ENCODE peak calls at places on chromosomes 11 and 22, in six cellular contexts. N, P, B, X, E and A are unnamed samples.

GRCh38 chr11:13335319-13335718 is 57.7 kb downstream of the BMAL1 start:
- DNase-seq in N (peak), X (peak), E (peak), P (peak), B (peak), A (peak)

GRCh38 chr11:70804174-70804855 is 406.0 kb downstream of the CTTN start:
- DNase-seq in E (no peak), N (no peak), B (no peak), X (no peak), P (no peak), A (peak)

GRCh38 chr11:70127653-70128434 is 49.7 kb downstream of the ANO1 start:
- DNase-seq in X (no peak), B (no peak), N (no peak), P (no peak), E (no peak), A (no peak)

GRCh38 chr22:46569848-46570695 is 32.7 kb upstream of the CELSR1 start:
- DNase-seq in B (no peak), P (no peak), X (peak), N (no peak), E (no peak), A (no peak)

GRCh38 chr11:2102883-2103213 is 36.3 kb downstream of the IGF2 start:
- DNase-seq in P (no peak), E (no peak), B (no peak), N (no peak), X (no peak), A (no peak)

GRCh38 chr11:117816151-117816741 is 8.3 kb downstream of the FXYD2 start:
- DNase-seq in E (no peak), X (peak), N (no peak), B (peak), P (peak), A (no peak)

GRCh38 chr11:431921-432320 is 9.9 kb downstream of the ANO9 start:
- DNase-seq in B (peak), E (no peak), P (no peak), N (no peak), X (no peak), A (no peak)

GRCh38 chr11:14623036-14623435 is 20.6 kb upstream of the PDE3B start:
- DNase-seq in X (no peak), N (no peak), P (no peak), E (no peak), B (no peak), A (no peak)

GRCh38 chr22:30289980-30290313 is 642 bp upstream of the CASTOR1 start:
- DNase-seq in B (no peak), P (no peak), X (no peak), E (no peak), N (no peak), A (no peak)

GRCh38 chr22:43509337-43509736 is 97.5 kb downstream of the MPPED1 start:
- DNase-seq in E (no peak), P (no peak), B (no peak), X (no peak), N (no peak), A (no peak)

GRCh38 chr11:113256431-113257227 is 57.8 kb upstream of the TTC12 start:
- DNase-seq in B (no peak), X (no peak), E (no peak), N (no peak), P (no peak), A (no peak)

GRCh38 chr11:121494355-121495099 is 41.8 kb upstream of the SORL1-AS1 start:
- DNase-seq in X (no peak), B (no peak), P (no peak), E (no peak), N (no peak), A (no peak)

GRCh38 chr11:95363710-95364109 is 132.7 kb upstream of the SESN3 start:
- DNase-seq in N (no peak), X (no peak), E (no peak), B (no peak), P (no peak), A (no peak)

GRCh38 chr11:116454020-116454645 is 318.7 kb downstream of the BUD13 start:
- DNase-seq in E (peak), N (no peak), B (peak), X (peak), P (peak), A (no peak)

GRCh38 chr22:48885919-48886305 is 941.8 kb downstream of the BRD1 start:
- DNase-seq in E (no peak), B (no peak), N (no peak), X (no peak), P (no peak), A (no peak)

GRCh38 chr11:118565062-118565461 is 669 bp downstream of the IFT46 start:
- DNase-seq in N (no peak), P (no peak), X (no peak), B (no peak), E (peak), A (no peak)

GRCh38 chr22:37676691-37677627 is 1.5 kb downstream of the LGALS1 start:
- DNase-seq in N (peak), X (peak), B (peak), E (peak), P (peak), A (no peak)

GRCh38 chr22:37674951-37675929 is at the start of gene LGALS1:
- DNase-seq in P (peak), E (peak), X (peak), N (peak), B (peak), A (peak)

GRCh38 chr22:37674248-37674647 is 1.2 kb upstream of the LGALS1 start:
- DNase-seq in N (no peak), X (no peak), P (no peak), E (no peak), B (no peak), A (no peak)

GRCh38 chr22:37678372-37678771 is 2.9 kb downstream of the LGALS1 start:
- DNase-seq in P (no peak), N (no peak), E (no peak), B (no peak), X (no peak), A (no peak)

DNA sequence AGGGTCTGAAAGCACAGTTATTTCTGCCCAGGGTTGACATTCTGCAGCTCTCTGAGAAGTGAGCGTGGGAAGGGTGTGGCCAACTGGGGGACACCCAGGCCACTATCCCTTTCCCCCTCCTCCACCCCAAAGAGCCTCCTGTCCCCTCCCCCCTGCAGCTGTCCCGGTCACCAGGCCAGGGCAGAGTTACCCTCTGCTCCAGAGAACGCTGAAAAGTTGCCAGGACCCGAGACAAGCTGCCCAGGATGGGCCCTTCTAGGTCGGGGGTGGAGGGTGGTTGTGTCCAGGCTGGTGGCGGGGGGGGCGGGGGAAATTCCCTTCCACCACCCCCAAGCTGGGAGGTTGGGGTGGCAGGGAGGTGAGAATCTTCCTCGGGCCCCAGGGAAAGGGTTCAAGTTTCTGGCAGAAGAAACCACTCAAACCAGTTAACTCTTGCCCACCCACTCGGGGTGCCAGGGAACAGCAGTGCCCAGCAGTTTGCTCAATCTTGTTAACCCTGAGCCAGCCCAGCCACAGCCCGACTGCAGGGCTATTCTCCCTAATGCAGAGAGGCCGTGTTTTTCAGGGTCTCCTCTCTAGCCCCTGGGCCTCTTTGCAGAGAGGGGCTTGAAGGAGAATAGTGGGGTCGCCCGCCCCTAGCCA is 615 bp downstream of the LGALS1 start:
- DNase-seq in P (no peak), X (peak), B (peak), E (no peak), N (no peak), A (no peak)
- H3K27ac ChIP-seq in P (peak), X (peak), B (peak), E (peak), N (peak), A (peak)

GRCh38 chr11:67202045-67202444 is 64.2 kb upstream of the GRK2 start:
- DNase-seq in N (no peak), B (no peak), P (no peak), E (no peak), X (no peak), A (no peak)
- H3K27ac ChIP-seq in N (no peak), B (no peak), P (no peak), E (no peak), X (no peak), A (no peak)

GRCh38 chr22:47839586-47840245 is 1077.3 kb downstream of the TBC1D22A start:
- DNase-seq in P (no peak), X (no peak), N (no peak), E (no peak), B (no peak), A (no peak)

GRCh38 chr22:47837703-47838102 is 1075.3 kb downstream of the TBC1D22A start:
- DNase-seq in N (no peak), B (peak), X (no peak), E (no peak), P (peak), A (no peak)

GRCh38 chr22:47842119-47842518 is 1079.7 kb downstream of the TBC1D22A start:
- DNase-seq in B (no peak), X (no peak), N (no peak), P (no peak), E (no peak), A (no peak)

GRCh38 chr22:47836957-47837356 is 1074.5 kb downstream of the TBC1D22A start:
- DNase-seq in P (peak), E (no peak), B (no peak), X (no peak), N (no peak), A (no peak)

DNA sequence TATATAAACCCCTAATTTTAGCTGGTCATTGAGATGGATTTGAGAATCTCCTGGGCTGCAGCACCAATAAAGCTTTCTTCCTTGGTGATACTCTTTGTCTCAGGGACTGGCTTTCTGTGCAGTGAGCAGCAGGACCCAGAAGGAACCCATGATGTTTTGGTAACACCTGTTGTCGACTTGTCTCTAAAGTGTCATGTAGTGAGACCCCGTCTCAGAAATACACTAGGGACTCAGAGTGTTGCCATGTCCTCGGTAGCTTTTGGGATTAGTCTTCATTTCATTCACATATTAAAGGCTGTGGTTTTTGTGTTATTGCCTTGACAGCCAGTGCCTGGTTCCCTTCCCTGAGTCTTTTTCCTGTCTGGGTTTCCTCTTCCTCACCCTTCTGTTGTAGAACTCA is 1078.7 kb downstream of the TBC1D22A start:
- DNase-seq in E (no peak), X (no peak), N (no peak), B (no peak), P (no peak), A (no peak)
- H3K27ac ChIP-seq in E (no peak), X (no peak), N (no peak), B (no peak), P (no peak), A (no peak)

DNA sequence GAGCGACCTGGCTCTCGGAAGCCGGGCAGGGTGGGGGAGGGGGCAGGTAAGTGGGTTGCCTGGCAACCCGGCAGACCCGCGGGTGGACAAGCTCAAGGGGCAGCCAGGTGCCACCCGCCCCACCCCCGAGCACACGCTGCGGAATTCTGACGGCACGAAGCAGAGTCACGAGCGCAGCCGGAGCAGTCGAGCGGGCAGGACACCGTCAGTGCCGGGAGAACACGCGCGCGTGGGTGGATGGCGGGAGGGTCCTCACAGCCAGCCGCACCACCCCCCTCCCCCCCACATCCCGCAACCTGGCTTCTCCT is 133.2 kb upstream of the HSD17B12 start:
- DNase-seq in E (no peak), X (peak), B (no peak), P (peak), N (no peak), A (no peak)
- H3K27ac ChIP-seq in E (no peak), X (no peak), B (no peak), P (no peak), N (no peak), A (no peak)

DNA sequence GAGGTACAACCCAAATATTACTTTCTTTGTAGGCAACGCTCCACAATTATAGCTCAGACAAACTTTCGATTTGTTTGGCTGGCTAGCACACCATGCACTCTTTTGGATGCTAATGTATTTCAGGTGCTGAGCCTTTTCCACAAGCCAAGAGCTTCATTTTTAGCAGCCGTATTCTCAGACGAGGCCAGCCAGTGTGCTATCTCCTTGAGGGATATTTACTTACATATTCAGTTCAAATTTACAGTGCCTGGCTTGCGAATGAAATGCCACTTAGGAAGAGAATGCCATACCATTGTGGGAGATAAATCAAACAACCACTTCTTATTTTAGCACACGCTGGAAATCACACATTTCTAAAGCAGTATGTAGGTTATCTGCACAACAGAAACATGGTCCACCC is 237.0 kb downstream of the CADM1 start:
- DNase-seq in P (no peak), E (no peak), X (no peak), N (no peak), B (no peak), A (no peak)
- H3K27ac ChIP-seq in P (no peak), E (no peak), X (no peak), N (no peak), B (no peak), A (no peak)

DNA sequence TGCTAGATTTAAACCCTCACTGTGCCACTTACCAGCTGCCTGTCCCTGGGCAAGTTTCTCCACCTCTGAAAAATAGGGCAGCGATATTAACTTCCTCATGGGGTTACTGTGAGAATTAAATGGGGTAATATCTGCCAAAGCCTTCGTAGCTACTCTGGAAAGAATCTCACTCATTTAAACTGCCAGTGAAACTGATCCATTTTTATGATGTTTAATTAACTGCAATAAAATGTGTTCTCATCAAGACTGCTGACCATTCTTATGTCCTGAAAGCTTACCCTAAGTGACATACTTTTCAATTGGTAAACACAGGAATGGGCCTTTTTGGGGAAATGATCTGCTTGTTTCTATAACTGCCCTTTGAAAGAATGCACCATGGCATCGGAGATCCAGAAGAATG is 7.2 kb upstream of the CCDC86 start:
- DNase-seq in E (peak), P (no peak), N (no peak), B (no peak), X (no peak), A (no peak)
- H3K27ac ChIP-seq in E (peak), P (no peak), N (no peak), B (no peak), X (no peak), A (no peak)

GRCh38 chr22:25053153-25053805 is 100.8 kb downstream of the KIAA1671 start:
- DNase-seq in B (no peak), X (no peak), E (no peak), N (no peak), P (peak), A (no peak)
- H3K27ac ChIP-seq in B (peak), X (peak), E (no peak), N (no peak), P (peak), A (peak)

GRCh38 chr22:39457047-39457545 is 284 bp downstream of the MGAT3 start:
- DNase-seq in X (no peak), E (no peak), P (peak), B (peak), N (no peak), A (no peak)
- H3K27ac ChIP-seq in X (no peak), E (no peak), P (no peak), B (no peak), N (no peak), A (no peak)

GRCh38 chr11:27697679-27698275 is 2.5 kb downstream of the BDNF start:
- DNase-seq in X (no peak), P (no peak), B (no peak), N (no peak), E (no peak), A (no peak)

GRCh38 chr11:27693398-27693797 is 6.9 kb downstream of the BDNF start:
- DNase-seq in X (no peak), P (no peak), E (no peak), B (no peak), N (no peak), A (no peak)

GRCh38 chr11:27696112-27696511 is 4.1 kb downstream of the BDNF start:
- DNase-seq in E (no peak), B (no peak), N (no peak), X (no peak), P (no peak), A (no peak)

GRCh38 chr11:27696961-27697360 is 3.3 kb downstream of the BDNF start:
- DNase-seq in N (no peak), E (no peak), P (no peak), X (no peak), B (no peak), A (no peak)

DNA sequence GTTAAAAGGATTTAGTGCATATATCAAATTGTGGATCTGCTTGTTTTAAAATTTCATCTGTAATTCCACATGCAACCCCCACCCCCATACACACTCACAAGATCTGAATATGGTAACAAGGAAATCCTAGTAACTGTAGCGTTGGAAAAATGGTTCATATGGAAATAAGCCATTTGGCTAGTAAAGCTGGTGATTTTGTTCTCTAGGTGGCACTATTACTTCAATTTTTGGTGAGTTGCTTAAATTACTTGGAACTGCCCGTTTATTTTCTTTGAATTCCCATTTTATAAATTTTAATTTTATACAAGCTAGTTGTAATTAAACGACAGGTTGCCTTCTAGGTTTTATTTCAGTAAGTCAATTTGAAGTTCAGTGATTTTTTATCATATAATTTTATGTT is 5.3 kb downstream of the BDNF start:
- DNase-seq in B (peak), X (no peak), P (peak), N (no peak), E (no peak), A (no peak)
- H3K27ac ChIP-seq in B (no peak), X (no peak), P (no peak), N (no peak), E (no peak), A (no peak)

DNA sequence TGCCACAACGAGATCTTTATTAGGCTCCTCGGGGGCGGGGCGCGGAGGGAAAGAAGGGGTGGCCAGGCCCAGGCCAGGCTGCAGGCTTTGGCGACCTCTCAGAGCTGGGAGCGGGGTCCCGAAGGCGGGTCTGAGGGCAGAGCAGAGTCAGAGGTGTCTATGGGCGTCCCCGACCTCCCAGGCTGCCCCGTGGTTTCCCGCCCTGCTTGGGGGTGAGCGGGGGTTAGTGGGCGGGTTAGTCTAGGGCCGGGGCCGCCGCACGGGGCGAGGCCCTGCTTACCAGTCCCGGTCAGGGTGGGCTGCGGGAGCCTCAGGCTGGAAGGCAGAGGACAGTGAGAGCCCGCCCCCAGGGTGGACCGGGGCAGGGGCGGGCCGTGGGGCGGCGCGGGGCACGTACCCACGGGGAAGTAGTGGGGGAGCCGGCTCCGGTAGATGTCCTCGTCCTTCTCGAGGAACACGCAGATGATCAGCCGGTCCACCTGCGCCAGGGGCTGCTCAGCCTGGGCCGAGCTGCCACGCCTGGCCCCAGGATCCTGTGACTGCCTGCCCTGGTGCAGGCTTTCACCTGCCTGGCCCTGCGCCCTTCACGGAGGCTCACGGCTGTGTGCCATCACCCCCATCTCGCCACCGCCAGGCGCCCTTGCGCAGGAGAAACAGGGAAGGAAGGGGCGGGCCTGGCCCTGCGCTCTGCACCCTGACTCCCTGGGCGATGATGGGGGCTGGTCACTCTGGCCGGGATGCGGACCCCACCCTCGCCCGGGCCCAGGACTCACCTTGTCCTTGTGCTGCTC is 12.5 kb downstream of the OTUB1 start:
- DNase-seq in P (no peak), N (no peak), X (no peak), E (no peak), B (peak), A (no peak)
- H3K27ac ChIP-seq in P (no peak), N (no peak), X (no peak), E (peak), B (no peak), A (no peak)